ENCODE peak calls at places on chromosomes 6 and 20, in ten cellular contexts. M is choroid plexus epithelial cell, U is MCF 10A, L is fibroblast of lung, W is RWPE1, X is endodermal cell, T is GM13977, B is adrenal gland, D is GM20000, O is B cell. S is an unnamed sample.
A peak's percentile ranks its signal among the peaks of the same experiment; 100 is the strongest.

GRCh38 chr6:139311826-139312225 is 20.0 kb upstream of the TXLNB start:
- DNase-seq in T (no peak), W (no peak), D (no peak), M (peak; percentile 37), L (peak; percentile 54), U (no peak), B (no peak), X (no peak), O (no peak), S (no peak)

GRCh38 chr6:132964101-132964867 is 149.9 kb downstream of the RPS12 start:
- DNase-seq in W (no peak), B (no peak), U (no peak), M (peak; percentile 85), T (no peak), L (peak; percentile 86), D (no peak), X (no peak), O (no peak), S (no peak)

GRCh38 chr20:51326241-51326819 is 216.2 kb downstream of the NFATC2 start:
- DNase-seq in B (no peak), U (peak; percentile 70), D (peak; percentile 58), O (peak; percentile 47), X (peak; percentile 92), W (no peak), T (no peak), M (peak; percentile 80), L (peak; percentile 62), S (no peak)

GRCh38 chr20:57435105-57435497 is 43.9 kb downstream of the RBM38 start:
- DNase-seq in W (no peak), D (no peak), M (peak; percentile 12), B (no peak), T (no peak), L (no peak), U (no peak), O (no peak), X (no peak), S (no peak)

GRCh38 chr20:36777152-36777551 is 3.6 kb upstream of the DSN1 start:
- DNase-seq in W (no peak), X (no peak), U (no peak), T (no peak), D (no peak), B (no peak), O (no peak), L (no peak), M (no peak), S (no peak)

GRCh38 chr6:35213824-35214756 is at the start of gene SCUBE3:
- DNase-seq in M (peak; percentile 44), L (peak; percentile 32), D (peak; percentile 85), W (peak; percentile 41), O (peak; percentile 79), T (peak; percentile 85), X (peak; percentile 88), U (no peak), B (no peak), S (peak; percentile 24)

GRCh38 chr20:31881945-31882344 is 11.5 kb downstream of the TTLL9 start:
- DNase-seq in O (no peak), W (no peak), D (no peak), T (no peak), M (no peak), U (no peak), L (no peak), B (no peak), X (no peak), S (no peak)

GRCh38 chr6:158322724-158323560 is 10.7 kb downstream of the TULP4 start:
- DNase-seq in T (peak; percentile 49), O (no peak), U (peak; percentile 68), L (peak; percentile 68), D (peak; percentile 43), X (no peak), M (peak; percentile 76), W (peak; percentile 80), B (no peak), S (no peak)

DNA sequence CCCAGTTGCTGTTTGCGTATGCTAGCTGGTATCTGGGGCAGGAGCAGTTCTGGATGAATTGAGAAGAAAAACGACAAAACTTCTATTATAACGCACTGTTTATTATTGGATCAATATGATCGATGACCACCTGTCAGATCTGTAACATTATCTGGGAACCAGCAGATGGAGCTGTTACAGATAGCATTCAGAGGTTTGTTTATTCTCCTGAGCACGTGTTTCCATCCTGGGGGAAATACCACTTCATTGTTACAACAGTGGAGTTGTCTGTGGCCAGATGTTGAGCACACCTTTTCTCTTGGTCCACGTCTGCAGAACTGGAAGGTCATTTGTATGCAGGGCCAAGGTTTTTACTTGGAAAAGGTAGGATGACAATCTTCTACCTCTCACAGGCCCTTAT is 16.0 kb upstream of the NKX2-2 start:
- DNase-seq in O (no peak), M (no peak), B (no peak), T (peak; percentile 56), X (no peak), U (peak; percentile 39), D (peak; percentile 39), W (no peak), L (no peak), S (no peak)
- TF ChIP-seq CTCF in O (no peak), M (no peak), B (peak; percentile 38), T (peak; percentile 44), X (peak; percentile 79), U (peak; percentile 46), D (peak; percentile 6), W (no peak), L (no peak), S (peak; percentile 42)

GRCh38 chr20:45595235-45595634 is 16.2 kb upstream of the WFDC8 start:
- DNase-seq in D (no peak), L (no peak), U (no peak), T (no peak), O (no peak), W (no peak), X (no peak), B (no peak), M (no peak), S (no peak)

GRCh38 chr20:45593498-45593897 is 14.4 kb upstream of the WFDC8 start:
- DNase-seq in M (no peak), B (no peak), X (no peak), D (no peak), W (no peak), U (no peak), T (no peak), O (no peak), L (no peak), S (no peak)

GRCh38 chr20:45589725-45590124 is 10.6 kb upstream of the WFDC8 start:
- DNase-seq in W (no peak), L (no peak), T (no peak), U (no peak), O (no peak), B (no peak), X (no peak), M (no peak), D (no peak), S (no peak)

GRCh38 chr20:45588800-45589199 is 9.7 kb upstream of the WFDC8 start:
- DNase-seq in L (no peak), U (no peak), D (no peak), O (no peak), X (no peak), W (peak; percentile 26), B (no peak), T (no peak), M (no peak), S (no peak)

DNA sequence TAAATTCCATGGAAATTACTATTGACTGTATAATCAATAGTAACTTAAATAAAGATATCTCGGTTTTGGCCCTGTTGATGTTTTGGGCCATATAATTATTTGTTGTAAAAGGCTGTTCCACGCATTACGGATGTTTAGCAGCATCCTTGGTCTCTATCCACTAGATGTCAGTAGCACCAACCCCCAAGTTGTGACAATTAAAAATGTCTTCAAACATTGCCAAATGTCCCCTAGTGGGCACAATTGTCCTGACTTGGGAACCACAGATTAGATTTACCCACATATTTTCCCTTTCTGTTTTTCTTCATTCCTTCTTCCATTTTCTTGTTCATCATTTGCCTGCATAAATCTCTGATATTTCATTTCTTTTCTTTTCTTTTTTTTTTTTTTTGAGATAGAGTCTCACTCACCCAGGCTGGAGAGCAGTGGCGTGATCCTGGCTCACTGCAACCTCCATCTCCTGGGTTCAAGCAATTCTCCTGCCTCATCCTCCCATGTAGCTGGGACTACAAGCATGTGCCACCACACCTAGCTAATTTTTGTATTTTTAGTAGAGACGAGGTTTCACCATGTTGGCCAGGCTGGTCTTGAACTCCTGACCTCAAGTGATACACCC is 13.6 kb upstream of the WFDC8 start:
- DNase-seq in X (peak; percentile 51), T (peak; percentile 37), W (peak; percentile 50), O (peak; percentile 11), U (peak; percentile 67), D (peak; percentile 40), M (peak; percentile 59), L (peak; percentile 17), B (no peak), S (peak; percentile 48)
- TF ChIP-seq CTCF in X (peak; percentile 88), T (peak; percentile 74), W (peak; percentile 90), O (peak; percentile 75), U (peak; percentile 68), D (peak; percentile 40), M (peak; percentile 77), L (peak; percentile 44), B (peak; percentile 45), S (peak; percentile 85)

DNA sequence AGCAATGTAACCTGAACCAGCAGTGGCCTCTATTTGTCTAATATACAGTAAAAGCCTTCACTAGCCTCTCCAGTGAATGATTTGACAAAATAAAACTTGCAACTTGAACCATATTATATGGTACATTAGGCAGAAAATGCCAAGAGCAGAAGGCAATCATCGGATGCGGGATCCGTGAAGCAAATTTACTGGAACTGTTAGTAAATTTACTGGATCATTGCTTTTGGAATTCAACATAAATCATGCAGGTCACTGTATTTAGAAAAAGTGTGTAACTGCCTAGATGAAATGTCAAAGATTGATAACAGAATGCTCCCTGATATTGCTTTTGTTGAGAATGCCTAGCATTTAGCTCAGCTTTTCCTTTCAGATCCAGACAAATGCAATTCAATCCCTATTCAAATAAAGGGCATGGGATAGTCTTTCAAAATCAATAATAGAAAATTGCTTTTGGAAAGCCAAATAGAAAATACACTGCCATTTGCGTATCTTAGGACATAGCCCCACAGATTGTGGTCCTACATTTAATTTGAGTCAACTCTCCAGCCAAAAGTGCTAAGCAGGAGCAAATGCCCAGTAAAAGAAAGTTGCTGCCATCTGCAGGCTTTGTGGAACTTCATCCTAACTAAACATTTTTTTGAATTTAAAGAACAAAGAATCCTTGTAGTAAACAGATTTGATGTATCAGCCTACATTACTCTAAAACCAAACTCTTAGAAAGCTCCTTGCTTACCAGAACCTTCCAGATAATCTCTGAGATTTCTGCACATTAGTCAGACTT is 109.5 kb upstream of the HSF2 start:
- DNase-seq in T (no peak), M (peak; percentile 52), W (no peak), D (no peak), O (no peak), U (peak; percentile 34), B (no peak), X (peak; percentile 60), L (peak; percentile 27), S (no peak)
- TF ChIP-seq CTCF in T (no peak), M (peak; percentile 51), W (no peak), D (no peak), O (no peak), U (peak; percentile 20), B (no peak), X (peak; percentile 73), L (peak; percentile 27), S (no peak)

GRCh38 chr6:1108198-1108597 is 203.7 kb upstream of the FOXQ1 start:
- DNase-seq in U (no peak), X (no peak), O (no peak), T (no peak), M (no peak), D (no peak), B (no peak), L (no peak), W (no peak), S (no peak)

GRCh38 chr6:1103945-1104623 is 207.8 kb upstream of the FOXQ1 start:
- DNase-seq in T (no peak), L (no peak), O (no peak), U (no peak), D (no peak), W (no peak), X (peak; percentile 59), B (no peak), M (no peak), S (no peak)

GRCh38 chr6:1104988-1105670 is 206.8 kb upstream of the FOXQ1 start:
- DNase-seq in M (no peak), X (no peak), B (no peak), D (no peak), O (no peak), L (no peak), W (no peak), T (no peak), U (no peak), S (no peak)

GRCh38 chr6:1107578-1107977 is 204.3 kb upstream of the FOXQ1 start:
- DNase-seq in M (no peak), B (no peak), U (no peak), L (no peak), O (no peak), W (no peak), T (no peak), X (no peak), D (no peak), S (no peak)

GRCh38 chr6:1105833-1106400 is 206.0 kb upstream of the FOXQ1 start:
- DNase-seq in W (no peak), U (no peak), B (no peak), T (no peak), O (no peak), D (no peak), M (no peak), L (peak; percentile 47), X (no peak), S (no peak)
- TF ChIP-seq CTCF in W (no peak), U (no peak), B (no peak), T (no peak), O (no peak), D (no peak), M (no peak), L (no peak), X (no peak), S (no peak)